ENCODE peak calls at places on chromosomes 1 and 21, in six cellular contexts. One of them, this sample, is unnamed.

GRCh38 chr1:59814901-59815825 is at the start of gene HOOK1:
- DNase-seq in naive thymus-derived CD4-positive, alpha-beta T cell: no peak
- DNase-seq in CD4-positive, alpha-beta memory T cell: peak; percentile 2
- DNase-seq in heart right ventricle: no peak
- DNase-seq in stomach: no peak
- DNase-seq in psoas muscle: no peak
- DNase-seq in this sample: peak; percentile 33

GRCh38 chr1:159162511-159163265 is 8.7 kb upstream of the CADM3 start:
- DNase-seq in naive thymus-derived CD4-positive, alpha-beta T cell: no peak
- DNase-seq in heart right ventricle: no peak
- DNase-seq in CD4-positive, alpha-beta memory T cell: no peak
- DNase-seq in stomach: no peak
- DNase-seq in psoas muscle: no peak
- DNase-seq in this sample: no peak

GRCh38 chr1:231940721-231941120 is 314.1 kb downstream of the DISC1 start:
- DNase-seq in psoas muscle: no peak
- DNase-seq in stomach: no peak
- DNase-seq in heart right ventricle: no peak
- DNase-seq in CD4-positive, alpha-beta memory T cell: no peak
- DNase-seq in naive thymus-derived CD4-positive, alpha-beta T cell: no peak
- DNase-seq in this sample: no peak

GRCh38 chr1:160159846-160160245 is 8.4 kb downstream of the ATP1A4 start:
- DNase-seq in naive thymus-derived CD4-positive, alpha-beta T cell: no peak
- DNase-seq in CD4-positive, alpha-beta memory T cell: no peak
- DNase-seq in heart right ventricle: no peak
- DNase-seq in stomach: no peak
- DNase-seq in psoas muscle: no peak
- DNase-seq in this sample: no peak

GRCh38 chr1:17668638-17669175 is 86.4 kb upstream of the ACTL8 start:
- DNase-seq in stomach: no peak
- DNase-seq in heart right ventricle: no peak
- DNase-seq in naive thymus-derived CD4-positive, alpha-beta T cell: no peak
- DNase-seq in psoas muscle: no peak
- DNase-seq in CD4-positive, alpha-beta memory T cell: no peak
- DNase-seq in this sample: no peak

GRCh38 chr1:95010158-95010557 is 62.6 kb downstream of the ALG14 start:
- DNase-seq in naive thymus-derived CD4-positive, alpha-beta T cell: no peak
- DNase-seq in CD4-positive, alpha-beta memory T cell: no peak
- DNase-seq in stomach: no peak
- DNase-seq in heart right ventricle: no peak
- DNase-seq in psoas muscle: no peak
- DNase-seq in this sample: no peak

GRCh38 chr1:44254392-44254791 is 41.1 kb downstream of the DMAP1 start:
- DNase-seq in heart right ventricle: no peak
- DNase-seq in psoas muscle: no peak
- DNase-seq in naive thymus-derived CD4-positive, alpha-beta T cell: no peak
- DNase-seq in CD4-positive, alpha-beta memory T cell: no peak
- DNase-seq in stomach: no peak
- DNase-seq in this sample: no peak

GRCh38 chr1:34019741-34020552 is 145.1 kb downstream of the CSMD2 start:
- DNase-seq in naive thymus-derived CD4-positive, alpha-beta T cell: no peak
- DNase-seq in heart right ventricle: no peak
- DNase-seq in psoas muscle: no peak
- DNase-seq in stomach: no peak
- DNase-seq in CD4-positive, alpha-beta memory T cell: no peak
- DNase-seq in this sample: no peak

GRCh38 chr1:48227165-48228013 is 4.9 kb downstream of the SLC5A9 start:
- DNase-seq in stomach: no peak
- DNase-seq in heart right ventricle: no peak
- DNase-seq in CD4-positive, alpha-beta memory T cell: peak; percentile 5
- DNase-seq in psoas muscle: no peak
- DNase-seq in naive thymus-derived CD4-positive, alpha-beta T cell: no peak
- DNase-seq in this sample: peak; percentile 12

GRCh38 chr1:179809506-179810366 is 66.6 kb downstream of the FAM163A start:
- DNase-seq in stomach: peak; percentile 64
- DNase-seq in heart right ventricle: peak; percentile 66
- DNase-seq in psoas muscle: peak; percentile 47
- DNase-seq in CD4-positive, alpha-beta memory T cell: peak; percentile 70
- DNase-seq in naive thymus-derived CD4-positive, alpha-beta T cell: peak; percentile 82
- DNase-seq in this sample: peak; percentile 83

GRCh38 chr1:230867903-230868735 is at the start of gene C1orf198:
- DNase-seq in psoas muscle: peak; percentile 78
- DNase-seq in heart right ventricle: peak; percentile 75
- DNase-seq in naive thymus-derived CD4-positive, alpha-beta T cell: peak; percentile 65
- DNase-seq in CD4-positive, alpha-beta memory T cell: peak; percentile 68
- DNase-seq in stomach: peak; percentile 78
- DNase-seq in this sample: peak; percentile 59

GRCh38 chr21:39867198-39867650 is at the start of gene PCP4:
- DNase-seq in stomach: peak; percentile 48
- DNase-seq in heart right ventricle: peak; percentile 10
- DNase-seq in naive thymus-derived CD4-positive, alpha-beta T cell: no peak
- DNase-seq in CD4-positive, alpha-beta memory T cell: peak; percentile 2
- DNase-seq in psoas muscle: peak; percentile 31
- DNase-seq in this sample: peak; percentile 97

GRCh38 chr1:220564216-220564615 is 36.3 kb downstream of the MARK1 start:
- DNase-seq in CD4-positive, alpha-beta memory T cell: no peak
- DNase-seq in stomach: no peak
- DNase-seq in psoas muscle: no peak
- DNase-seq in heart right ventricle: no peak
- DNase-seq in naive thymus-derived CD4-positive, alpha-beta T cell: no peak
- DNase-seq in this sample: no peak

GRCh38 chr1:12434174-12434573 is 183.8 kb downstream of the DHRS3 start:
- DNase-seq in psoas muscle: no peak
- DNase-seq in CD4-positive, alpha-beta memory T cell: peak; percentile 41
- DNase-seq in naive thymus-derived CD4-positive, alpha-beta T cell: peak; percentile 47
- DNase-seq in stomach: no peak
- DNase-seq in heart right ventricle: no peak
- DNase-seq in this sample: peak; percentile 76

GRCh38 chr1:200184196-200184595 is 156.7 kb downstream of the NR5A2 start:
- DNase-seq in stomach: peak; percentile 86
- DNase-seq in naive thymus-derived CD4-positive, alpha-beta T cell: no peak
- DNase-seq in psoas muscle: peak; percentile 83
- DNase-seq in heart right ventricle: peak; percentile 79
- DNase-seq in CD4-positive, alpha-beta memory T cell: no peak
- DNase-seq in this sample: no peak

GRCh38 chr1:206921772-206922265 is at the start of gene FCMR:
- DNase-seq in heart right ventricle: peak; percentile 19
- DNase-seq in CD4-positive, alpha-beta memory T cell: peak; percentile 73
- DNase-seq in naive thymus-derived CD4-positive, alpha-beta T cell: peak; percentile 73
- DNase-seq in stomach: no peak
- DNase-seq in psoas muscle: no peak
- DNase-seq in this sample: peak; percentile 95

GRCh38 chr1:58155418-58156123 is 391.0 kb downstream of the OMA1 start:
- DNase-seq in CD4-positive, alpha-beta memory T cell: no peak
- DNase-seq in psoas muscle: no peak
- DNase-seq in heart right ventricle: peak; percentile 44
- DNase-seq in naive thymus-derived CD4-positive, alpha-beta T cell: no peak
- DNase-seq in stomach: no peak
- DNase-seq in this sample: no peak

GRCh38 chr1:25199876-25200620 is 32.3 kb downstream of the SYF2 start:
- DNase-seq in stomach: no peak
- DNase-seq in heart right ventricle: no peak
- DNase-seq in naive thymus-derived CD4-positive, alpha-beta T cell: no peak
- DNase-seq in CD4-positive, alpha-beta memory T cell: no peak
- DNase-seq in psoas muscle: no peak
- DNase-seq in this sample: no peak

GRCh38 chr1:225119307-225119706 is 189.8 kb downstream of the DNAH14 start:
- DNase-seq in stomach: no peak
- DNase-seq in psoas muscle: no peak
- DNase-seq in heart right ventricle: no peak
- DNase-seq in CD4-positive, alpha-beta memory T cell: no peak
- DNase-seq in naive thymus-derived CD4-positive, alpha-beta T cell: no peak
- DNase-seq in this sample: no peak

GRCh38 chr1:25369241-25369640 is 31.1 kb downstream of the TMEM50A start:
- DNase-seq in naive thymus-derived CD4-positive, alpha-beta T cell: no peak
- DNase-seq in CD4-positive, alpha-beta memory T cell: no peak
- DNase-seq in stomach: no peak
- DNase-seq in heart right ventricle: no peak
- DNase-seq in psoas muscle: no peak
- DNase-seq in this sample: no peak

GRCh38 chr21:26027696-26028095 is 142.9 kb downstream of the APP start:
- DNase-seq in stomach: no peak
- DNase-seq in CD4-positive, alpha-beta memory T cell: no peak
- DNase-seq in heart right ventricle: no peak
- DNase-seq in naive thymus-derived CD4-positive, alpha-beta T cell: no peak
- DNase-seq in psoas muscle: no peak
- DNase-seq in this sample: no peak

GRCh38 chr1:40664167-40664537 is 1.3 kb downstream of the RIMS3 start:
- DNase-seq in naive thymus-derived CD4-positive, alpha-beta T cell: no peak
- DNase-seq in stomach: no peak
- DNase-seq in heart right ventricle: no peak
- DNase-seq in psoas muscle: no peak
- DNase-seq in CD4-positive, alpha-beta memory T cell: no peak
- DNase-seq in this sample: no peak

GRCh38 chr1:8388732-8389562 is 71.0 kb downstream of the SLC45A1 start:
- DNase-seq in CD4-positive, alpha-beta memory T cell: no peak
- DNase-seq in psoas muscle: no peak
- DNase-seq in heart right ventricle: no peak
- DNase-seq in stomach: no peak
- DNase-seq in naive thymus-derived CD4-positive, alpha-beta T cell: no peak
- DNase-seq in this sample: no peak

GRCh38 chr1:20723537-20724363 is 5.9 kb upstream of the KIF17 start:
- DNase-seq in stomach: no peak
- DNase-seq in heart right ventricle: no peak
- DNase-seq in CD4-positive, alpha-beta memory T cell: no peak
- DNase-seq in psoas muscle: no peak
- DNase-seq in naive thymus-derived CD4-positive, alpha-beta T cell: no peak
- DNase-seq in this sample: no peak

GRCh38 chr1:86421601-86422280 is 2.2 kb upstream of the CLCA2 start:
- DNase-seq in psoas muscle: no peak
- DNase-seq in CD4-positive, alpha-beta memory T cell: no peak
- DNase-seq in heart right ventricle: no peak
- DNase-seq in stomach: no peak
- DNase-seq in naive thymus-derived CD4-positive, alpha-beta T cell: no peak
- DNase-seq in this sample: no peak

GRCh38 chr21:36784942-36785341 is 86.0 kb downstream of the SIM2 start:
- DNase-seq in CD4-positive, alpha-beta memory T cell: no peak
- DNase-seq in stomach: no peak
- DNase-seq in psoas muscle: no peak
- DNase-seq in heart right ventricle: peak; percentile 57
- DNase-seq in naive thymus-derived CD4-positive, alpha-beta T cell: no peak
- DNase-seq in this sample: no peak

DNA sequence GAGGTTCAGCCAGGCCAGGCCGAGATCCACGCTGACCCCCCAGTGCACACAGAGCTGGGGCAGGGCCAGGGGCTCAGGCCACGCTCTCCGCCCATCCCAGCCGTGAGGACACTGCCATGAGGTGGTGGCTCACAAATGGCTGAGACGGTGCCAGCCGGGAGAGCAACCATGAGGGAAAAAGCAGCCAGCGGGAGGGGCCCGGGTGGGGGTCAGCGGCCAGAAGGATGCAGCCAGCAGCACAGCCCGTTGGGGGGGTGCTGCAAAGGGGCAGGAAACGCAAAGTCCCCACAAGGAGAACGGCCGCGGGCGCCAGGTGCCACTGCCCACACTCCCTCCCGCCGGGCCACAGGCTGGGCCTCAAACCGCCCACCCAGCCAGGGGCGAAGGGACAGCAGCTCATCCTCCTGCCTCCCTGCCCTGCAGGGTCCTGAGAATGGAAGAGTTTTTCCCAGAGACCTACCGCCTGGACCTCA is 8.3 kb downstream of the TTLL10 start:
- DNase-seq in heart right ventricle: no peak
- DNase-seq in CD4-positive, alpha-beta memory T cell: no peak
- DNase-seq in stomach: no peak
- DNase-seq in naive thymus-derived CD4-positive, alpha-beta T cell: no peak
- DNase-seq in psoas muscle: peak; percentile 10
- DNase-seq in this sample: no peak
- H3K4me1 ChIP-seq in heart right ventricle: no peaks in the 10 kb centered on the region
- H3K4me1 ChIP-seq in CD4-positive, alpha-beta memory T cell: no peaks in the 10 kb centered on the region
- H3K4me1 ChIP-seq in stomach: no peaks in the 10 kb centered on the region
- H3K4me1 ChIP-seq in naive thymus-derived CD4-positive, alpha-beta T cell: no peaks in the 10 kb centered on the region
- H3K4me1 ChIP-seq in psoas muscle: no peaks in the 10 kb centered on the region
- H3K4me1 ChIP-seq in this sample: no peaks in the 10 kb centered on the region

GRCh38 chr1:204257446-204257845 is 43.7 kb upstream of the GOLT1A start:
- DNase-seq in stomach: no peak
- DNase-seq in naive thymus-derived CD4-positive, alpha-beta T cell: no peak
- DNase-seq in CD4-positive, alpha-beta memory T cell: no peak
- DNase-seq in heart right ventricle: no peak
- DNase-seq in psoas muscle: no peak
- DNase-seq in this sample: no peak
- H3K36me3 ChIP-seq in stomach: peaks cover 67% of the 10 kb centered on the region
- H3K36me3 ChIP-seq in naive thymus-derived CD4-positive, alpha-beta T cell: no peaks in the 10 kb centered on the region
- H3K36me3 ChIP-seq in CD4-positive, alpha-beta memory T cell: no peaks in the 10 kb centered on the region
- H3K36me3 ChIP-seq in heart right ventricle: peaks cover 37% of the 10 kb centered on the region
- H3K36me3 ChIP-seq in psoas muscle: no peaks in the 10 kb centered on the region
- H3K36me3 ChIP-seq in this sample: no peaks in the 10 kb centered on the region

GRCh38 chr1:23980006-23980724 is at the start of gene SRSF10:
- DNase-seq in psoas muscle: peak; percentile 97
- DNase-seq in heart right ventricle: peak; percentile 98
- DNase-seq in naive thymus-derived CD4-positive, alpha-beta T cell: peak; percentile 98
- DNase-seq in CD4-positive, alpha-beta memory T cell: peak; percentile 99
- DNase-seq in stomach: peak; percentile 98
- DNase-seq in this sample: peak; percentile 99

GRCh38 chr1:23977854-23978191 is 2.3 kb downstream of the SRSF10 start:
- DNase-seq in psoas muscle: no peak
- DNase-seq in naive thymus-derived CD4-positive, alpha-beta T cell: no peak
- DNase-seq in CD4-positive, alpha-beta memory T cell: no peak
- DNase-seq in stomach: no peak
- DNase-seq in heart right ventricle: no peak
- DNase-seq in this sample: no peak

GRCh38 chr1:23979387-23980005 is 631 bp downstream of the SRSF10 start:
- DNase-seq in heart right ventricle: no peak
- DNase-seq in CD4-positive, alpha-beta memory T cell: no peak
- DNase-seq in psoas muscle: no peak
- DNase-seq in naive thymus-derived CD4-positive, alpha-beta T cell: no peak
- DNase-seq in stomach: no peak
- DNase-seq in this sample: no peak

GRCh38 chr1:23978825-23979224 is 1.3 kb downstream of the SRSF10 start:
- DNase-seq in heart right ventricle: no peak
- DNase-seq in CD4-positive, alpha-beta memory T cell: no peak
- DNase-seq in psoas muscle: no peak
- DNase-seq in naive thymus-derived CD4-positive, alpha-beta T cell: no peak
- DNase-seq in stomach: no peak
- DNase-seq in this sample: no peak

GRCh38 chr1:23977187-23977853 is 2.8 kb downstream of the SRSF10 start:
- DNase-seq in naive thymus-derived CD4-positive, alpha-beta T cell: no peak
- DNase-seq in heart right ventricle: no peak
- DNase-seq in stomach: no peak
- DNase-seq in psoas muscle: no peak
- DNase-seq in CD4-positive, alpha-beta memory T cell: no peak
- DNase-seq in this sample: peak; percentile 18
- H3K4me1 ChIP-seq in naive thymus-derived CD4-positive, alpha-beta T cell: peaks cover 43% of the 10 kb centered on the region
- H3K4me1 ChIP-seq in heart right ventricle: peaks cover 4% of the 10 kb centered on the region
- H3K4me1 ChIP-seq in stomach: peaks cover 50% of the 10 kb centered on the region
- H3K4me1 ChIP-seq in psoas muscle: peaks cover 39% of the 10 kb centered on the region
- H3K4me1 ChIP-seq in CD4-positive, alpha-beta memory T cell: peaks cover 61% of the 10 kb centered on the region
- H3K4me1 ChIP-seq in this sample: peaks cover 35% of the 10 kb centered on the region

DNA sequence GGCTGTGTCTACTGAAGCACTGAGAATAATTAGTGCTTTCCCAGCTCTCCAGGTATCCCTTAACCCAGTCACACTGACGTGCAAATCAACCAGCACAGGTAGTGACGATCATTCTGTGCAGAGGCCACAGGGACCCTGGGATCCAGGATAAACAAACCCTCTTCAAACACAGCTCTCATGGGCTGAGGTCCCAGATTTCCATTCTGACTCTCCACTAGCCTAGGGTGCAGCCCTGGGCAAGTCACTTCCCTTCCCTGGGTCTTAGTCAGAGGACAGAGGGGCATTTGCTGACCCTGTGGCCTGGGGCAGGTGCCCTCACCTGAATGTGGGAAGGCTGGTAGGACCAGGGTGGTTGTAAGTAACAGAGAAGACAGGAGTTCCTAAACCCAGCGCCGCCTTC is 724.7 kb downstream of the MATN1 start:
- DNase-seq in stomach: no peak
- DNase-seq in CD4-positive, alpha-beta memory T cell: no peak
- DNase-seq in naive thymus-derived CD4-positive, alpha-beta T cell: no peak
- DNase-seq in heart right ventricle: no peak
- DNase-seq in psoas muscle: no peak
- DNase-seq in this sample: no peak
- H3K36me3 ChIP-seq in stomach: no peaks in the 10 kb centered on the region
- H3K36me3 ChIP-seq in CD4-positive, alpha-beta memory T cell: no peaks in the 10 kb centered on the region
- H3K36me3 ChIP-seq in naive thymus-derived CD4-positive, alpha-beta T cell: no peaks in the 10 kb centered on the region
- H3K36me3 ChIP-seq in heart right ventricle: no peaks in the 10 kb centered on the region
- H3K36me3 ChIP-seq in psoas muscle: no peaks in the 10 kb centered on the region
- H3K36me3 ChIP-seq in this sample: no peaks in the 10 kb centered on the region

This sample was measured in MM.1S.